ENCODE peak calls at places on chromosomes 6 and 20, in six cellular contexts. R is trophoblast cell, Z is neuronal stem cell, T is IMR-90, M is H1, W is mesenchymal stem cell. B is an unnamed sample.

GRCh38 chr20:53723621-53724020 is 130.0 kb upstream of the ZNF217 start:
- DNase-seq in M (no peak), Z (no peak), T (no peak), W (no peak), R (no peak), B (no peak)

GRCh38 chr20:59603727-59604608 is at the start of gene PHACTR3:
- DNase-seq in M (no peak), Z (peak), R (no peak), T (no peak), W (no peak), B (peak)

GRCh38 chr6:20340459-20340858 is 61.2 kb upstream of the E2F3 start:
- DNase-seq in T (no peak), Z (no peak), M (no peak), R (no peak), W (no peak), B (no peak)

GRCh38 chr6:30334077-30334476 is 7.3 kb downstream of the TRIM39 start:
- DNase-seq in W (peak), M (no peak), Z (no peak), R (no peak), T (peak), B (no peak)

GRCh38 chr6:85404497-85405174 is 45.2 kb upstream of the NT5E start:
- DNase-seq in Z (no peak), M (no peak), T (peak), R (peak), W (peak), B (no peak)

GRCh38 chr6:61887425-61887824 is 398.6 kb downstream of the KHDRBS2 start:
- DNase-seq in W (peak), T (no peak), Z (no peak), M (no peak), R (no peak), B (peak)

GRCh38 chr20:41900292-41900691 is 282.1 kb upstream of the CHD6 start:
- DNase-seq in R (no peak), M (no peak), W (no peak), Z (no peak), T (no peak), B (no peak)

GRCh38 chr6:75602897-75603395 is 1.3 kb downstream of the SENP6 start:
- DNase-seq in T (no peak), R (no peak), M (no peak), Z (no peak), W (no peak), B (no peak)

GRCh38 chr20:60073504-60073903 is 115.3 kb downstream of the CDH26 start:
- DNase-seq in R (no peak), M (no peak), W (no peak), Z (no peak), T (no peak), B (no peak)

GRCh38 chr6:52672422-52673025 is 1.6 kb downstream of the TMEM14A start:
- DNase-seq in T (peak), R (no peak), M (no peak), W (no peak), Z (no peak), B (peak)

GRCh38 chr20:35929301-35929700 is 25.0 kb downstream of the SCAND1 start:
- DNase-seq in W (no peak), R (peak), M (no peak), Z (no peak), T (no peak), B (no peak)

DNA sequence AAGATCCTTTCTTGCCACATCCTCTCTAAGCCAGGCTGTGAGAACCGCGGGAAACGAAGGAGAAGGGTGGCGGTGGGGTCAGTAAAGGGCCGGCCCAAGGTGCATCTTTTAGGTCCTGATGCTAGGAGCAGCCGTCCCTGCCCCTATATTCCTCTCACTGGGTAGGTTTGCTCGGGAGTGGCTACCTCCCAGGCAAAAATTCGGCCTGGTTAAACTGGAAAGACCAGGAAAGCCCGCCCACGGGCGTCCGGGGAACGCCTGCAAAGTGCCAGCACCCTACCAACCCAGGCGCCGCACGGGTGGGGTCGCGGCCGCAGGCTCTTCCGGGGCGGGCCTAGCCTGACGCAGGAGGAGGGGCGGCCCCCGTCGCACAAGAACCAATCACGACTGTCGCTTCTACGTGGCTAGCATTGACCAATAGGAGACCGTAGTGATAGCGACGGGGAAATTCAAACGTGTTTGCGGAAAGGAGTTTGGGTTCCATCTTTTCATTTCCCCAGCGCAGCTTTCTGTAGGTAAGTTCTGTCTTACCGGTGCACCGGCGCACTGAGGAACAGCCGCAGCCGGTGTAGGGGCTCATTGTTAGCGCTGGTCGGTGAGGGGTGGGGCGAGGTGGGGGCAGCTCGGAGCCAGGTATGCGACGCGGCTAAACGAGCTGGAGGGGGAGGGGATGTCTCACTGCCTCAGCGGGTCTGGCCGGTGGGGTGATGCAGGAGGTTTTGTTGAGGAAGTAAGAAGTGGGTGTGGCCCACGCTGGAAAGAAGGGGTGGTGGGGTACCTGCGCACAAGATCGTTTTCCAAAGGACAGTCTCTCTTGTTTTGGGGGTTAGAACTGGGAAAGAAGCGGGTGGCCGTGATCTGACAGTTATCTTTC is at the start of gene TTK:
- DNase-seq in Z (peak), R (peak), M (peak), T (peak), W (peak), B (peak)
- H2BK5ac ChIP-seq in Z (peak), R (peak), M (peak), T (peak), W (peak), B (peak)

DNA sequence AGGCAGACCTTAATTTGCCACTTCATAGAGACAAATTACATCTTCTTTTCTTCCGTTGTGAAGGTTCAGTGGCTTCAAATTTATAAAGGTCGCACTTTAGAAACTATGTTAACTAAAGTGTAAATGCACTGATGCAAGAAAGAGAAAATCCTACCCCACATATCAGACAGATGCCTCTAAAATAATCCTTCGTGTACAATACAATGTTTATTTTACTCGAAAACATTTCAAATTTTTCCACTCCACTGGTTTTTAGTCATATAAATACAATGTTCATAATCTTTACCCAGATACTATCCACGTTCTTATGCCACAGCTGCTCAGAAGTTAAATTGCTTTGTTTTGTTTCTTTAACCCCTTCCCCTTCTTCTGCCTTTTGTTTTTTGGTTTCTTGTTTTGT is 140.3 kb upstream of the LAMP5 start:
- DNase-seq in W (no peak), M (no peak), R (no peak), T (peak), Z (no peak), B (no peak)
- H2AK5ac ChIP-seq in W (no peak), M (no peak), R (no peak), T (peak), Z (no peak), B (no peak)

GRCh38 chr20:20390393-20390792 is 22.5 kb downstream of the INSM1 start:
- DNase-seq in M (no peak), Z (no peak), T (no peak), R (peak), W (no peak), B (no peak)
- H3K4me3 ChIP-seq in M (no peak), Z (no peak), T (no peak), R (no peak), W (no peak), B (no peak)

DNA sequence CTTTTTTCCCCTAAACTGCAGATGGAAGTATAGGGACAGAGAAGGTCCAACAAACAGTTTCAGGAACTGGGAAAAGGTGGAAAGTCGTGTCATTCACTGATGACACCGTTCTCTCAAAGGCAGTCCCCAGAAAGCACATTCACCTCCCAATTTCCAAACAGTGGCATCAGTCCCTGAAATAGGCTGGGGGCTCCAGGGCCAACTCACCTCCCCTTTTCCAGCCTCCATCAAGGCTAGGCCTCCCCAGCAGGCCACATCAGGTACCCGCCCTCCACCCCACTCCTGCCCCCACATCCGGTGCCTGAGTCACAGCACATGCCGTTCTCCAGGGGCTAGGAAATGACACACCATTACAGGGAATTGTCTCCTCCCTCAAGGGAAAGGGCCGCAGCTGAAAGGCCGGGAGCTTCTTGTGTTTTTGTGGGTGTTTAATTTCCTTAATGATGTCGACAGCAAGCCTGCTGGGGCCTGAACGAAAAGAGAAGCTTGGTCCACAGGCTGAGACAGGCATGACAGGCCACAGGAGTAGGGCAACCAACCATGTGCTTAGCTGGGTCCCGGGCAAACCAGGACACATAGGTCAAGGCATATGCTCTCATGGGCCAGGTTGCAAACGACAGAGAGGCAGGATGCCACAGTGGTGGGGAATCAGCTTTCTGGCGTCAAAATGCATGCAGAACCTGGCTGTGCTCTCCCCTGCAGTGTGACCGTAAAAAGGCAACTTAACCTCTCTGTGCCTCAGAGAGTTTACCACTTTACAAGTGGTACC is 39.2 kb downstream of the ZMYND8 start:
- DNase-seq in M (no peak), W (peak), R (peak), T (peak), Z (no peak), B (peak)
- H2BK5ac ChIP-seq in M (peak), W (peak), R (peak), T (peak), Z (no peak), B (peak)

DNA sequence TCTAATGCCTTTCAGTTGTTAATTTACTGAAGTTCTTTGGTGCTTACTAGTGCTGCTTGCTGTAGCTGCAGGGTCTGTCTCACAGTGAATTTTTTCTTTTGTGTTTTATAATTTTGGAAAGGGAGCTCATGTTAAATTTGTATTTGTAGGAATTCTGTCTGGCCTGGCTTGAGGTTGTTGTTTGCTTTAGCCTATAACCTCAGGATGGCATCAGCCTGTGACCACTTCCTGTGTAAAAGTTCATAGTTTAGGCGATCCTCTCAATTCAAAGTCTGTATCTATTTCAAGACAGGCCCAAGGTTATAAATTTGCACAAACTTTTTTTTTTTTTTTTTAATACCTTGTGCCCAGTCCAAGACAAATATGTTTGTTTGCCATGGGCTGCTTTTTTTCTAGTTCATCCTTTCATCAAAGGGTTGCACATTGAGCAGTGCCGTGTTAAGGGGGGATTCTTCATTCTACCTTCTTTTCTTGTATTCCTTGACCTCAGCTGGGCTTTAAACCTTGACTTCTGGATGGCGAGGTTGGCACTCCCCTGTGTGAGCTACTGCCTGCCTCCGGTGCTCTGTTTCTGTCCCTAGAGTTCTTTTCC is 7.3 kb downstream of the RIPK1 start:
- DNase-seq in W (peak), Z (no peak), M (no peak), T (no peak), R (no peak), B (no peak)
- H2AK5ac ChIP-seq in W (peak), Z (no peak), M (no peak), T (no peak), R (no peak), B (no peak)

DNA sequence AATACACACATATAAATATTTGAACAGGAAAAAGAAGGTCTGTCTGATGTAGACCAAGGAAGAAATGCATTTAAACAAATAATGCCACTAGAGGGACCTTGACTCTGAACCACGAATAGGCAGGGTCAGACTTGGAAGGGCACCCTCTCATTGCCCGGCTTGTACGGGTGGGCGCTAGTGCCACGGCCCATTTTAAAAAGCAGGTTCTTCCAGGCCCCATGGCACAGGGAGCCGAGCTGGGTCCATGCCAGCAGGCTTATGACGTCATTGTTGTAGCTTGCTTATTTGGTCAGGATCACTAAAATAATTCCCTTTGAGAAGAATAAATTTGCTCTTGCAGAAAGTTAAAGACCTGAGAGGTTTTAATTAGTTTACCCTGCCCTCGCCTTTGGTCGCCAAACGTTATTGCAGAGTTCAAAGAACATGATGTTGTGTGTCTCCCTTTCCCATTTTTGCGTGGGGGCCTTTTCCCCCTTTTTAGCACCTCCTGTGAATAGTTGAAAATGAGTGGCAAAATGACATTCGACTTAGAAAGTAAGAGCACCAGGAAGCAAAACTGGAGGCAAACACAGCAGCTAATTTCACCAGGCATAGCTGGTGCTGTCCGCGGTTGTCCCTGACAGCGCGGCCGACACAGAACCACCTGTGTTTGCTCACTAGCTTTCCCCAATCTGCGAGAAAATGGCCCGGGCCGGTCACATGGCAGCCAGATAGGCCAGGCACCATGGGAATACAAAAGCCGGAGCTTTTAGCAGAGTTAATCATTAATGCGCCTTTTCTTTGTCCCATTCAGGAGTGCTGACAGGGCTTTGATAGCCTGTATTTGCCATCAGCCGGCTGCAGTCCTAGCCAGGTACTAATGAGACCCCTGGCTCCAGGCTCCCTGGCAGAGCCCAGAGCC is 93.8 kb downstream of the FOXA2 start:
- DNase-seq in W (no peak), M (no peak), T (no peak), Z (peak), R (no peak), B (peak)
- H3K4me3 ChIP-seq in W (no peak), M (no peak), T (no peak), Z (no peak), R (no peak), B (no peak)

GRCh38 chr20:45341939-45342862 is 6.0 kb downstream of the SDC4 start:
- DNase-seq in Z (no peak), T (peak), R (peak), M (no peak), W (peak), B (peak)
- H2BK5ac ChIP-seq in Z (no peak), T (peak), R (peak), M (peak), W (peak), B (peak)

DNA sequence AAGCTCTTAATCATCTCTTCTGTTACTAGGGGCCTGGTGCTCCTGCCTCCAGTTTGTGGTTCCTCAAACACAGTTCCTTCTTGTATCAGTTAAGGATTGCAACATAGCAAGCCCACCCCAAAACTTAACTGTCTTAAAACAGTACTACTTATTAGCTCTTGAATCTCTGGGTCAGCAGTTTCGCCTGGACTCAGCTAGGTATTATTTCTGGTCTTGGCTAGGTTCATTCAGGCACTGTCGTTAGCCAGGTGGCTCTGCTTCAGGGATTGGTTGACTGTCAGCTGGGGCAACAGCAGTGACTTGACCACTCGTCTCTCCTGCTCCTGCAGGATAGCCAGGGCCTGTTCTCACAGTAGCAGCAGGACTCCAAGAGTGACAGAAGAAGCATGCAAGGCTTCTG is 30.0 kb upstream of the RALY start:
- DNase-seq in T (no peak), M (no peak), W (no peak), Z (no peak), R (no peak), B (no peak)
- H2AK5ac ChIP-seq in T (no peak), M (no peak), W (no peak), Z (no peak), R (no peak), B (no peak)

B was measured in mesendoderm.